ENCODE peak calls at places on chromosomes 7 and 10, in five cellular contexts. B, H, U, D and G are unnamed samples.

GRCh38 chr10:71812016-71812912 is 38.8 kb downstream of the PSAP start:
- DNase-seq in U (peak), B (peak), D (peak), H (peak), G (peak)

GRCh38 chr10:60048146-60048545 is 141.8 kb upstream of the CCDC6 start:
- DNase-seq in B (no peak), D (peak), U (peak), H (peak), G (no peak)

GRCh38 chr7:111803015-111803758 is 240.9 kb upstream of the IMMP2L start:
- DNase-seq in H (no peak), D (no peak), B (no peak), U (no peak), G (no peak)

GRCh38 chr7:47846117-47846836 is 102.0 kb downstream of the PKD1L1 start:
- DNase-seq in D (no peak), H (no peak), B (no peak), U (peak), G (no peak)

GRCh38 chr10:129544205-129545202 is 77.5 kb downstream of the MGMT start:
- DNase-seq in H (no peak), D (no peak), U (no peak), B (no peak), G (no peak)

GRCh38 chr7:93046641-93047040 is 71.1 kb downstream of the SAMD9 start:
- DNase-seq in B (no peak), D (no peak), H (peak), U (no peak), G (no peak)

GRCh38 chr10:33152146-33152545 is 182.3 kb downstream of the NRP1 start:
- DNase-seq in B (peak), D (no peak), H (no peak), U (no peak), G (no peak)

GRCh38 chr10:56585447-56586171 is 224.6 kb upstream of the ZWINT start:
- DNase-seq in U (no peak), D (no peak), B (no peak), H (no peak), G (no peak)

GRCh38 chr7:13850185-13850752 is 139.2 kb downstream of the ETV1 start:
- DNase-seq in D (peak), H (no peak), B (no peak), U (peak), G (no peak)

GRCh38 chr10:1544209-1544673 is 193.1 kb downstream of the ADARB2 start:
- DNase-seq in U (no peak), B (no peak), D (no peak), H (no peak), G (no peak)

GRCh38 chr10:68988530-68989316 is at the start of gene KIFBP:
- DNase-seq in D (peak), U (peak), H (peak), B (peak), G (peak)

GRCh38 chr7:101953248-101953819 is 135.9 kb downstream of the CUX1 start:
- DNase-seq in D (no peak), B (peak), U (peak), H (no peak), G (no peak)

GRCh38 chr10:50874723-50875122 is 10.7 kb downstream of the A1CF start:
- DNase-seq in D (peak), H (no peak), U (no peak), B (no peak), G (no peak)

GRCh38 chr7:98556288-98556687 is 60.8 kb upstream of the NPTX2 start:
- DNase-seq in D (no peak), U (no peak), B (no peak), H (no peak), G (no peak)

GRCh38 chr7:44411306-44411705 is 79.2 kb downstream of the NUDCD3 start:
- DNase-seq in U (no peak), H (no peak), D (no peak), B (no peak), G (no peak)

GRCh38 chr7:14685112-14685511 is 217.4 kb downstream of the DGKB start:
- DNase-seq in H (no peak), B (no peak), U (no peak), D (no peak), G (no peak)

GRCh38 chr10:79495306-79495705 is 17.0 kb upstream of the EIF5AL1 start:
- DNase-seq in H (no peak), B (no peak), D (no peak), U (no peak), G (no peak)

GRCh38 chr10:4073912-4074311 is 288.9 kb upstream of the KLF6 start:
- DNase-seq in B (no peak), U (peak), D (no peak), H (no peak), G (no peak)

GRCh38 chr7:90155206-90155605 is 937 bp downstream of the STEAP1 start:
- DNase-seq in H (no peak), U (no peak), B (no peak), D (no peak), G (no peak)

GRCh38 chr10:93413252-93413689 is 68.9 kb downstream of the MYOF start:
- DNase-seq in B (no peak), H (no peak), U (no peak), D (no peak), G (no peak)

DNA sequence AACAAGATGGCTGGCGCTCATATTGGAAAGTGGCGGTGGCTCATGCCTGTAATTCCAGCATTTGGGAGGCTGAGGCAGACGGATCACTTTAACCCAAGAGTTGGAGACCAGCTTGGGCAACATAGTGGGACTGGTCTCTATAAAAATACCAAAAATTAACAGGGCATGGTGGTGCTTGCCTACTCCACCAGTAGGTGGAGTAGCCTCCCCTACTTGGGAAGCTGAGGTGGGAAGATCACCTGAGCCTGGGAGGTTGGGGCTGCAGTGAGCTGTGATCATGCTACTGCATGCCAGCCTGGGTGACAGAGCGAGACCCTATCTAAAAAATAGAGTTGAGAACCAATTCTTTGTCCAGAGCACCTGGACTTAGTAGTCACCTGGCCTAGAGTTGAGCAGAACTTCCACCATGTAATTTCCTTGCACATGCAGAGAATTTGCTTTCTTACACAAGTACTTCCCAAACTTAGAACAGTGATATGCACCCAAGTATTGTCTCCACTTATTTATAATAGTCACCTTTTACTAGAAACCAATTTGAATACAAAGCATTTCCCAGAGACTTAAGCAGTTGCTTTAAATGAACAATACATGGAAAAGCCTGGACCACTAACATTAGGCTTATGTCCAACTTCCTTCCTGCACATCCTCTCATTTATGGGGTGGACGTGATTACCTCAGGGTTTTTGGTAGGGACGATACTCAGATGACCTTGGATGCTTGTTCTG is 15.9 kb downstream of the LAMB4 start:
- DNase-seq in H (no peak), D (no peak), U (no peak), B (no peak), G (no peak)
- TF ChIP-seq CTCF in H (peak), D (peak), U (peak), B (no peak), G (peak)

GRCh38 chr7:1575809-1576208 is 6.0 kb upstream of the PSMG3 start:
- DNase-seq in H (no peak), D (no peak), B (no peak), U (no peak), G (no peak)

GRCh38 chr7:1576521-1577253 is 6.9 kb upstream of the PSMG3 start:
- DNase-seq in U (no peak), D (no peak), B (no peak), H (no peak), G (no peak)

GRCh38 chr7:1580422-1581030 is 10.7 kb upstream of the PSMG3 start:
- DNase-seq in H (no peak), B (no peak), D (no peak), U (no peak), G (no peak)

GRCh38 chr7:1578513-1578912 is 8.7 kb upstream of the PSMG3 start:
- DNase-seq in H (no peak), U (no peak), B (no peak), D (no peak), G (no peak)

DNA sequence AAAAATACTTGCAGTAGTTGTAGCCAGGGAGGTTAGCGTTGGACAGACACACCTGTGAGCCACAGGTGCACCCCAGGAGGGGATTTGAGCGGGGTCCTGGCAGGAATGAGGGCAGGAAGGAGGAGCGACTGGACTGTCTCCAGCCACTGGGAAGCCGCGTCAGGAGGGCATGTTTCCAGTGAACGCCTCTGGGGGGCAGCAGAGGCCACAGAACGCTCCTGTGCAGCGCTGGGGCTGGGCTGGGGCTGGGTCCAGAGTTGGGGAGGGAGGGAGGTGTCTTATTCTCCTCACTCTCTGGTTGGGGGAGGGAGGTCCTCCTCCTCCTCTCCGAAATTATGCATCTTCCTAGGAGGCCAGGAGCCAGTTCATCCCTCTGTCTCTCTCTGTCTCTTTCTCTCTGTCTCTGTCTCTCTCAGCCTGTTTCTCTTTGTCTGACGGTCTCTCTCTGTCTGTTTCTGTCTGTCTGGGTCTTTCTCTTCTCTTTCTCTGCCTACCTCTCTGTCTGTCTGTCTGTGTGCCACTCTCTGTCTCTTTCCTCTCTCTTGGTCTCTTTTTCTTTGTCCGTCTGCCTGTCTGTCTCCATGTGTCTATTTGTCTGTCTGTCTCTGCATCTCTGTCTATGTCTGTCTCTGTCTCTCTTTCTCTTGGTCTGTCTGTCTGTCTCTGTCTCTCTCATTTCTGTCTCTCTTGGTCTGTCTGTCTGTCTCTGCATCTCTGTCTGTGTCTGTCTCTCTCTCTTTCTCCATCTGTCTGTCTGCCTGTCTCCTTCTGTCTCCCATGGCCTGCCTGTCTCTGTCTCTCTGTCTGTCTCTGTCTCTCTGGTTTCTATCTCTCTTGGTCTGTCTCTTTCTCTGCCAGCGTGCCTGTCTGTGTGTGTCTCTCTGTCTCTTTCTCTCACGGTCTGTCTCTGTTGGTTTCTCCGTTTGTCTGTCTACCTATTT is 9.9 kb upstream of the PSMG3 start:
- DNase-seq in U (no peak), B (peak), H (peak), D (peak), G (peak)
- TF ChIP-seq CTCF in U (peak), B (peak), H (peak), D (peak), G (peak)

DNA sequence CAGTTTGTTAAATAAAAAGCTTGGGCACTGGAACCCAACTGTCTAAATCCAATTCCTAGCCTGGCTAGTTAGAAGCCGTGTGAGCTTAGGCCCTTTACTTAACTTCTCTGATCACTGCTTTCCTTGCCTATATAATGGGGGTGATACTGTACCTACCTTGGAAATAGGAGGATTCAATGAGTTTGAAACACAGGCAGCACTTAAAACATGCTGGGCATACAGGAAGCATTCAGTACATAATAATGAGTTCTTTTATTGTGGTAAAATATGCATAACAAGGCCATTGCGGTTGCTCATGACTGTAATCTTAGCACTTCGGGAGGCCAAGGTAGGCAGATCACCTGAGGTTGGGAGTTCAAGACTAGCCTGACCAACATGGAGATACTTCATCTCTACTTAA is 47.4 kb upstream of the SEPHS1 start:
- DNase-seq in U (no peak), H (no peak), B (no peak), D (no peak), G (no peak)
- TF ChIP-seq CTCF in U (no peak), H (no peak), B (no peak), D (no peak), G (no peak)

GRCh38 chr10:124912487-124912886 is 29.4 kb upstream of the ZRANB1 start:
- DNase-seq in U (peak), D (no peak), H (no peak), B (no peak), G (no peak)

GRCh38 chr10:124909563-124909962 is 32.4 kb upstream of the ZRANB1 start:
- DNase-seq in U (no peak), B (no peak), H (no peak), D (no peak), G (no peak)

GRCh38 chr10:124913167-124913566 is 28.8 kb upstream of the ZRANB1 start:
- DNase-seq in H (no peak), U (no peak), D (no peak), B (no peak), G (no peak)

GRCh38 chr10:124912052-124912435 is 29.9 kb upstream of the ZRANB1 start:
- DNase-seq in D (no peak), U (no peak), H (no peak), B (no peak), G (no peak)

GRCh38 chr10:124911124-124912051 is 30.5 kb upstream of the ZRANB1 start:
- DNase-seq in D (no peak), U (peak), B (no peak), H (no peak), G (no peak)
- TF ChIP-seq CTCF in D (no peak), U (no peak), B (no peak), H (no peak), G (no peak)

GRCh38 chr10:30366829-30367228 is 17.8 kb upstream of the MTPAP start:
- DNase-seq in D (no peak), B (no peak), U (no peak), H (no peak), G (no peak)
- TF ChIP-seq CTCF in D (no peak), B (no peak), U (no peak), H (no peak), G (no peak)

GRCh38 chr7:995571-995970 is 12.6 kb downstream of the CYP2W1 start:
- DNase-seq in B (no peak), U (no peak), D (no peak), H (no peak), G (no peak)
- TF ChIP-seq CTCF in B (no peak), U (no peak), D (no peak), H (no peak), G (no peak)